ENCODE peak calls at places on chromosomes 1 and 21, in six cellular contexts. One of them, this sample, is unnamed.

GRCh38 chr1:220013497-220013896 is 32.8 kb downstream of the EPRS1 start:
- DNase-seq in coronary artery: no peak
- DNase-seq in activated B cell treated with CpG ODN at 0.5 μM for 24 hours: no peak
- DNase-seq in OCI-LY7: no peak
- DNase-seq in progenitor cell of endocrine pancreas: no peak
- DNase-seq in HL-60: no peak
- DNase-seq in this sample: no peak

GRCh38 chr1:207997486-207998268 is 86.8 kb upstream of the CD34 start:
- DNase-seq in coronary artery: no peak
- DNase-seq in activated B cell treated with CpG ODN at 0.5 μM for 24 hours: no peak
- DNase-seq in OCI-LY7: peak; percentile 48
- DNase-seq in progenitor cell of endocrine pancreas: peak; percentile 44
- DNase-seq in HL-60: peak; percentile 49
- DNase-seq in this sample: peak; percentile 71

GRCh38 chr1:17673335-17674075 is 81.6 kb upstream of the ACTL8 start:
- DNase-seq in coronary artery: no peak
- DNase-seq in activated B cell treated with CpG ODN at 0.5 μM for 24 hours: no peak
- DNase-seq in OCI-LY7: no peak
- DNase-seq in progenitor cell of endocrine pancreas: no peak
- DNase-seq in HL-60: peak; percentile 14
- DNase-seq in this sample: no peak

GRCh38 chr1:114462341-114462740 is 48.7 kb downstream of the TRIM33 start:
- DNase-seq in coronary artery: no peak
- DNase-seq in activated B cell treated with CpG ODN at 0.5 μM for 24 hours: no peak
- DNase-seq in OCI-LY7: no peak
- DNase-seq in progenitor cell of endocrine pancreas: no peak
- DNase-seq in HL-60: no peak
- DNase-seq in this sample: no peak

GRCh38 chr21:46217511-46218196 is 10.9 kb downstream of the LSS start:
- DNase-seq in coronary artery: peak; percentile 58
- DNase-seq in activated B cell treated with CpG ODN at 0.5 μM for 24 hours: no peak
- DNase-seq in OCI-LY7: no peak
- DNase-seq in progenitor cell of endocrine pancreas: no peak
- DNase-seq in HL-60: no peak
- DNase-seq in this sample: no peak

GRCh38 chr1:86507935-86508582 is 38.8 kb upstream of the CLCA4 start:
- DNase-seq in coronary artery: no peak
- DNase-seq in activated B cell treated with CpG ODN at 0.5 μM for 24 hours: no peak
- DNase-seq in OCI-LY7: peak; percentile 20
- DNase-seq in progenitor cell of endocrine pancreas: no peak
- DNase-seq in HL-60: peak; percentile 17
- DNase-seq in this sample: no peak

GRCh38 chr1:199226163-199226562 is 587.3 kb downstream of the PTPRC start:
- DNase-seq in coronary artery: no peak
- DNase-seq in activated B cell treated with CpG ODN at 0.5 μM for 24 hours: no peak
- DNase-seq in OCI-LY7: no peak
- DNase-seq in progenitor cell of endocrine pancreas: no peak
- DNase-seq in HL-60: no peak
- DNase-seq in this sample: no peak

GRCh38 chr21:29261555-29262540 is 36.9 kb upstream of the BACH1 start:
- DNase-seq in coronary artery: no peak
- DNase-seq in activated B cell treated with CpG ODN at 0.5 μM for 24 hours: no peak
- DNase-seq in OCI-LY7: no peak
- DNase-seq in progenitor cell of endocrine pancreas: no peak
- DNase-seq in HL-60: no peak
- DNase-seq in this sample: no peak

GRCh38 chr1:162141273-162142023 is 72.0 kb downstream of the NOS1AP start:
- DNase-seq in coronary artery: no peak
- DNase-seq in activated B cell treated with CpG ODN at 0.5 μM for 24 hours: no peak
- DNase-seq in OCI-LY7: no peak
- DNase-seq in progenitor cell of endocrine pancreas: no peak
- DNase-seq in HL-60: no peak
- DNase-seq in this sample: no peak

GRCh38 chr1:236524142-236524891 is 535 bp downstream of the LGALS8 start:
- DNase-seq in coronary artery: peak; percentile 77
- DNase-seq in activated B cell treated with CpG ODN at 0.5 μM for 24 hours: peak; percentile 58
- DNase-seq in OCI-LY7: peak; percentile 48
- DNase-seq in progenitor cell of endocrine pancreas: no peak
- DNase-seq in HL-60: peak; percentile 78
- DNase-seq in this sample: peak; percentile 18

GRCh38 chr21:37866027-37866426 is 50.2 kb downstream of the KCNJ6 start:
- DNase-seq in coronary artery: no peak
- DNase-seq in activated B cell treated with CpG ODN at 0.5 μM for 24 hours: no peak
- DNase-seq in OCI-LY7: peak; percentile 29
- DNase-seq in progenitor cell of endocrine pancreas: no peak
- DNase-seq in HL-60: peak; percentile 86
- DNase-seq in this sample: no peak

GRCh38 chr1:85577421-85578320 is 2.9 kb upstream of the CCN1 start:
- DNase-seq in coronary artery: peak; percentile 85
- DNase-seq in activated B cell treated with CpG ODN at 0.5 μM for 24 hours: no peak
- DNase-seq in OCI-LY7: no peak
- DNase-seq in progenitor cell of endocrine pancreas: no peak
- DNase-seq in HL-60: peak; percentile 9
- DNase-seq in this sample: no peak

GRCh38 chr1:14320518-14320917 is 278.0 kb upstream of the KAZN start:
- DNase-seq in coronary artery: no peak
- DNase-seq in activated B cell treated with CpG ODN at 0.5 μM for 24 hours: no peak
- DNase-seq in OCI-LY7: peak; percentile 96
- DNase-seq in progenitor cell of endocrine pancreas: no peak
- DNase-seq in HL-60: no peak
- DNase-seq in this sample: no peak

GRCh38 chr1:193211539-193211938 is 25.1 kb upstream of the B3GALT2 start:
- DNase-seq in coronary artery: no peak
- DNase-seq in activated B cell treated with CpG ODN at 0.5 μM for 24 hours: no peak
- DNase-seq in OCI-LY7: no peak
- DNase-seq in progenitor cell of endocrine pancreas: no peak
- DNase-seq in HL-60: no peak
- DNase-seq in this sample: no peak

GRCh38 chr1:44012411-44012810 is 18.9 kb downstream of the SLC6A9 start:
- DNase-seq in coronary artery: no peak
- DNase-seq in activated B cell treated with CpG ODN at 0.5 μM for 24 hours: no peak
- DNase-seq in OCI-LY7: no peak
- DNase-seq in progenitor cell of endocrine pancreas: no peak
- DNase-seq in HL-60: no peak
- DNase-seq in this sample: no peak

GRCh38 chr1:8394456-8395321 is 76.8 kb downstream of the SLC45A1 start:
- DNase-seq in coronary artery: no peak
- DNase-seq in activated B cell treated with CpG ODN at 0.5 μM for 24 hours: no peak
- DNase-seq in OCI-LY7: no peak
- DNase-seq in progenitor cell of endocrine pancreas: no peak
- DNase-seq in HL-60: no peak
- DNase-seq in this sample: no peak

GRCh38 chr1:15733726-15734226 is 2.3 kb upstream of the SLC25A34 start:
- DNase-seq in coronary artery: no peak
- DNase-seq in activated B cell treated with CpG ODN at 0.5 μM for 24 hours: no peak
- DNase-seq in OCI-LY7: no peak
- DNase-seq in progenitor cell of endocrine pancreas: no peak
- DNase-seq in HL-60: no peak
- DNase-seq in this sample: no peak

GRCh38 chr21:25562660-25563059 is 44.6 kb downstream of the MRPL39 start:
- DNase-seq in coronary artery: no peak
- DNase-seq in activated B cell treated with CpG ODN at 0.5 μM for 24 hours: no peak
- DNase-seq in OCI-LY7: no peak
- DNase-seq in progenitor cell of endocrine pancreas: no peak
- DNase-seq in HL-60: no peak
- DNase-seq in this sample: no peak

GRCh38 chr21:25564349-25564948 is 42.8 kb downstream of the MRPL39 start:
- DNase-seq in coronary artery: no peak
- DNase-seq in activated B cell treated with CpG ODN at 0.5 μM for 24 hours: no peak
- DNase-seq in OCI-LY7: no peak
- DNase-seq in progenitor cell of endocrine pancreas: no peak
- DNase-seq in HL-60: no peak
- DNase-seq in this sample: no peak

GRCh38 chr21:25560151-25560783 is 47.0 kb downstream of the MRPL39 start:
- DNase-seq in coronary artery: no peak
- DNase-seq in activated B cell treated with CpG ODN at 0.5 μM for 24 hours: no peak
- DNase-seq in OCI-LY7: no peak
- DNase-seq in progenitor cell of endocrine pancreas: no peak
- DNase-seq in HL-60: no peak
- DNase-seq in this sample: no peak

GRCh38 chr21:25563399-25564116 is 43.7 kb downstream of the MRPL39 start:
- DNase-seq in coronary artery: no peak
- DNase-seq in activated B cell treated with CpG ODN at 0.5 μM for 24 hours: no peak
- DNase-seq in OCI-LY7: no peak
- DNase-seq in progenitor cell of endocrine pancreas: no peak
- DNase-seq in HL-60: peak; percentile 16
- DNase-seq in this sample: no peak

DNA sequence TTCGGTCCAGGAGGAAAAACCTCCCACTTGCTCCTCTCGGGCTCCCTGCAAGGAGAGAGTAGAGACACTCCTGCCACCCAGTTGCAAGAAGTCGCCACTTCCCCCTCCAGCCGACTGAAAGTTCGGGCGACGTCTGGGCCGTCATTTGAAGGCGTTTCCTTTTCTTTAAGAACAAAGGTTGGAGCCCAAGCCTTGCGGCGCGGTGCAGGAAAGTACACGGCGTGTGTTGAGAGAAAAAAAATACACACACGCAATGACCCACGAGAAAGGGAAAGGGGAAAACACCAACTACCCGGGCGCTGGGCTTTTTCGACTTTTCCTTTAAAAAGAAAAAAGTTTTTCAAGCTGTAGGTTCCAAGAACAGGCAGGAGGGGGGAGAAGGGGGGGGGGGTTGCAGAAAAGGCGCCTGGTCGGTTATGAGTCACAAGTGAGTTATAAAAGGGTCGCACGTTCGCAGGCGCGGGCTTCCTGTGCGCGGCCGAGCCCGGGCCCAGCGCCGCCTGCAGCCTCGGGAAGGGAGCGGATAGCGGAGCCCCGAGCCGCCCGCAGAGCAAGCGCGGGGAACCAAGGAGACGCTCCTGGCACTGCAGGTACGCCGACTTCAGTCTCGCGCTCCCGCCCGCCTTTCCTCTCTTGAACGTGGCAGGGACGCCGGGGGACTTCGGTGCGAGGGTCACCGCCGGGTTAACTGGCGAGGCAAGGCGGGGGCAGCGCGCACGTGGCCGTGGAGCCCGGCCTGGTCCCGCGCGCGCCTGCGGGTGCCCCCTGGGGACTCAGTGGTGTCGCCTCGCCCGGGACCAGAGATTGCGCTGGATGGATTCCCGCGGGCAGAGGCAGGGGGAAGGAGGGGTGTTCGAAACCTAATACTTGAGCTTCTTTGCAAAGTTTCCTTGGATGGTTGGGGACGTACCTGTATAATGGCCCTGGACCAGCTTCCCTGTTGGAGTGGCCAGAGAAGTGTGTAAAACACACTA is 45.3 kb downstream of the MRPL39 start:
- DNase-seq in coronary artery: peak; percentile 79
- DNase-seq in activated B cell treated with CpG ODN at 0.5 μM for 24 hours: peak; percentile 73
- DNase-seq in OCI-LY7: peak; percentile 54
- DNase-seq in progenitor cell of endocrine pancreas: peak; percentile 31
- DNase-seq in HL-60: peak; percentile 75
- DNase-seq in this sample: peak; percentile 38
- TF ChIP-seq CTCF in coronary artery: no peak
- TF ChIP-seq CTCF in activated B cell treated with CpG ODN at 0.5 μM for 24 hours: no peak
- TF ChIP-seq CTCF in OCI-LY7: peak; percentile 35
- TF ChIP-seq CTCF in progenitor cell of endocrine pancreas: peak; percentile 40
- TF ChIP-seq CTCF in HL-60: no peak
- TF ChIP-seq CTCF in this sample: peak; percentile 41

GRCh38 chr1:53328490-53329182 is 766 bp upstream of the LRP8 start:
- DNase-seq in coronary artery: no peak
- DNase-seq in activated B cell treated with CpG ODN at 0.5 μM for 24 hours: no peak
- DNase-seq in OCI-LY7: peak; percentile 62
- DNase-seq in progenitor cell of endocrine pancreas: no peak
- DNase-seq in HL-60: no peak
- DNase-seq in this sample: no peak
- TF ChIP-seq CTCF in coronary artery: no peak
- TF ChIP-seq CTCF in activated B cell treated with CpG ODN at 0.5 μM for 24 hours: no peak
- TF ChIP-seq CTCF in OCI-LY7: peak; percentile 35
- TF ChIP-seq CTCF in progenitor cell of endocrine pancreas: peak; percentile 49
- TF ChIP-seq CTCF in HL-60: no peak
- TF ChIP-seq CTCF in this sample: peak; percentile 56

GRCh38 chr1:240667351-240667750 is 55.4 kb upstream of the GREM2 start:
- DNase-seq in coronary artery: no peak
- DNase-seq in activated B cell treated with CpG ODN at 0.5 μM for 24 hours: no peak
- DNase-seq in OCI-LY7: no peak
- DNase-seq in progenitor cell of endocrine pancreas: no peak
- DNase-seq in HL-60: no peak
- DNase-seq in this sample: no peak
- TF ChIP-seq CTCF in coronary artery: no peak
- TF ChIP-seq CTCF in activated B cell treated with CpG ODN at 0.5 μM for 24 hours: no peak
- TF ChIP-seq CTCF in OCI-LY7: no peak
- TF ChIP-seq CTCF in progenitor cell of endocrine pancreas: no peak
- TF ChIP-seq CTCF in HL-60: no peak
- TF ChIP-seq CTCF in this sample: no peak

DNA sequence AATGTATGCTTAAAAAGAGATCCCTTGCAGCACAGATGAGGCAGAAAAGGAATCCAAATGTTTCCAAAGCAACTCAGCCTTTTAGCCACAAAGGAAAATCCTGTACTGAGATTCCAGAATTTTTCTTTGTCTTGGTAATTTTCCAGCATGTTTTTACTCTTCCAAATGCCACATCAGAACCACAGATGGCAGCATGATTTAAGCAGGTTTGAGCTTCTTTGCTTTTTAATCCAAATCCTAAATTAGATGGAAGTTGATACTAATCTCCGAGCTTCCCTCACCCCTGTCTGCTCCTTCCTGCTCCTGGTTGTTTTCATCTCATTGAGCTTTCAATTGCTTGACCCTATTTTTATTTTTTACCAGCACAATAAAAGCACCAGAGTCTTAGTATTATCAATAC is 176.3 kb upstream of the PALMD start:
- DNase-seq in coronary artery: no peak
- DNase-seq in activated B cell treated with CpG ODN at 0.5 μM for 24 hours: no peak
- DNase-seq in OCI-LY7: no peak
- DNase-seq in progenitor cell of endocrine pancreas: no peak
- DNase-seq in HL-60: no peak
- DNase-seq in this sample: no peak
- TF ChIP-seq CTCF in coronary artery: no peak
- TF ChIP-seq CTCF in activated B cell treated with CpG ODN at 0.5 μM for 24 hours: no peak
- TF ChIP-seq CTCF in OCI-LY7: no peak
- TF ChIP-seq CTCF in progenitor cell of endocrine pancreas: no peak
- TF ChIP-seq CTCF in HL-60: no peak
- TF ChIP-seq CTCF in this sample: no peak

DNA sequence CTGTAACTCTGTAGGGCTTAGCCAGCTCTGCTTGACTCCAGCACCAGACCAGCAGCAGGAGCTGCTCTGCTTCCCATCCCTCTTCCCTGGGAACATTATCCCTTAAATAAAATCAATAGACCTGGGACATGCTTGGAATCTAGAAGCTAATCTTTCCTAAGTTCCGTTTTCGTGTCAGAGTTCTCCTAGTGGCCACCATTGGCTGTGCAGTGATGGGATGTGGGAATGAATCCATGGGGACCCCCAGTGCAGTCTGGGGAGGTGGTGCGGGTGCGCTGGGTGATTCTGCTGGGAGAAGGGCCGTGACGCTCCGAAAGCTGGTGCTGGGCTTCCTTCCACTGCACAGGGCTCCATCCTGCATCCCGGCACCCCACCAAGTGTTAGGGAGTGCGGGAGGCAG is 202.7 kb downstream of the CAMTA1 start:
- DNase-seq in coronary artery: no peak
- DNase-seq in activated B cell treated with CpG ODN at 0.5 μM for 24 hours: no peak
- DNase-seq in OCI-LY7: no peak
- DNase-seq in progenitor cell of endocrine pancreas: no peak
- DNase-seq in HL-60: no peak
- DNase-seq in this sample: no peak
- TF ChIP-seq CTCF in coronary artery: no peak
- TF ChIP-seq CTCF in activated B cell treated with CpG ODN at 0.5 μM for 24 hours: no peak
- TF ChIP-seq CTCF in OCI-LY7: no peak
- TF ChIP-seq CTCF in progenitor cell of endocrine pancreas: no peak
- TF ChIP-seq CTCF in HL-60: no peak
- TF ChIP-seq CTCF in this sample: no peak

GRCh38 chr1:245168090-245168489 is 13.3 kb downstream of the KIF26B start:
- DNase-seq in coronary artery: no peak
- DNase-seq in activated B cell treated with CpG ODN at 0.5 μM for 24 hours: no peak
- DNase-seq in OCI-LY7: no peak
- DNase-seq in progenitor cell of endocrine pancreas: no peak
- DNase-seq in HL-60: peak; percentile 83
- DNase-seq in this sample: no peak
- TF ChIP-seq CTCF in coronary artery: no peak
- TF ChIP-seq CTCF in activated B cell treated with CpG ODN at 0.5 μM for 24 hours: no peak
- TF ChIP-seq CTCF in OCI-LY7: no peak
- TF ChIP-seq CTCF in progenitor cell of endocrine pancreas: no peak
- TF ChIP-seq CTCF in HL-60: no peak
- TF ChIP-seq CTCF in this sample: no peak

This sample was measured in neural crest cell.